ENCODE peak calls at places on chromosome 3, in four cellular contexts. W, L, F and R are unnamed samples.

GRCh38 chr3:53680026-53680425 is 166.2 kb downstream of the CHDH start:
- DNase-seq in W (no peak), L (peak), F (no peak), R (no peak)

GRCh38 chr3:196517142-196517808 is 2.1 kb upstream of the SMCO1 start:
- DNase-seq in W (no peak), L (no peak), F (no peak), R (no peak)

GRCh38 chr3:16240229-16241023 is 24.3 kb downstream of the DPH3 start:
- DNase-seq in W (no peak), L (no peak), F (peak), R (no peak)

GRCh38 chr3:114365268-114365667 is 71.4 kb downstream of the TIGIT start:
- DNase-seq in W (no peak), L (no peak), F (no peak), R (no peak)

GRCh38 chr3:113695818-113696645 is at the start of gene USF3:
- DNase-seq in W (peak), L (peak), F (peak), R (peak)

GRCh38 chr3:119395923-119396358 is 67.5 kb downstream of the TMEM39A start:
- DNase-seq in W (no peak), L (no peak), F (no peak), R (no peak)

GRCh38 chr3:64000446-64001055 is 22.7 kb downstream of the PSMD6 start:
- DNase-seq in W (no peak), L (no peak), F (no peak), R (no peak)

GRCh38 chr3:186831795-186832194 is 10.7 kb upstream of the ADIPOQ start:
- DNase-seq in W (no peak), L (no peak), F (no peak), R (no peak)

GRCh38 chr3:113890256-113890900 is 51.8 kb downstream of the GRAMD1C start:
- DNase-seq in W (no peak), L (no peak), F (peak), R (no peak)

GRCh38 chr3:44342191-44342790 is 3.7 kb downstream of the TCAIM start:
- DNase-seq in W (no peak), L (no peak), F (no peak), R (no peak)

GRCh38 chr3:52780298-52780585 is 2.8 kb downstream of the ITIH1 start:
- DNase-seq in W (no peak), L (no peak), F (no peak), R (no peak)

GRCh38 chr3:133863865-133864264 is 31.8 kb downstream of the RAB6B start:
- DNase-seq in W (no peak), L (no peak), F (no peak), R (peak)

GRCh38 chr3:38984731-38985130 is 67.0 kb downstream of the SCN11A start:
- DNase-seq in W (no peak), L (no peak), F (no peak), R (no peak)

GRCh38 chr3:157667493-157667892 is 164.3 kb upstream of the VEPH1 start:
- DNase-seq in W (no peak), L (no peak), F (no peak), R (no peak)

GRCh38 chr3:56624725-56625124 is 58.3 kb downstream of the TASOR start:
- DNase-seq in W (no peak), L (no peak), F (no peak), R (no peak)

GRCh38 chr3:60025071-60026055 is 975.5 kb upstream of the CFAP20DC start:
- DNase-seq in W (no peak), L (no peak), F (no peak), R (no peak)

GRCh38 chr3:196712514-196713413 is 587 bp downstream of the PIGX start:
- DNase-seq in W (peak), L (no peak), F (peak), R (peak)

GRCh38 chr3:16548721-16549120 is 35.2 kb upstream of the RFTN1 start:
- DNase-seq in W (no peak), L (no peak), F (no peak), R (no peak)

GRCh38 chr3:144585408-144585807 is 613.8 kb downstream of the DIPK2A start:
- DNase-seq in W (no peak), L (no peak), F (no peak), R (no peak)

GRCh38 chr3:110198717-110199587 is 861.6 kb upstream of the DPPA4 start:
- DNase-seq in W (peak), L (no peak), F (no peak), R (peak)

GRCh38 chr3:75332784-75333183 is 331.3 kb upstream of the FRG2C start:
- DNase-seq in W (no peak), L (no peak), F (no peak), R (no peak)

GRCh38 chr3:194711913-194712312 is 26.2 kb downstream of the FAM43A start:
- DNase-seq in W (no peak), L (no peak), F (peak), R (no peak)

GRCh38 chr3:102400142-102400541 is 34.7 kb upstream of the ZPLD1 start:
- DNase-seq in W (no peak), L (no peak), F (peak), R (no peak)

GRCh38 chr3:9691636-9692035 is 12.0 kb upstream of the CPNE9 start:
- DNase-seq in W (no peak), L (no peak), F (no peak), R (peak)

GRCh38 chr3:15768421-15769255 is 29.1 kb downstream of the ANKRD28 start:
- DNase-seq in W (no peak), L (no peak), F (peak), R (no peak)

GRCh38 chr3:189824629-189825312 is 193.6 kb downstream of the TP63 start:
- DNase-seq in W (no peak), L (no peak), F (peak), R (no peak)

GRCh38 chr3:37024820-37025405 is 31.6 kb downstream of the MLH1 start:
- DNase-seq in W (no peak), L (no peak), F (peak), R (no peak)

GRCh38 chr3:195556390-195556789 is 13.3 kb upstream of the PPP1R2 start:
- DNase-seq in W (no peak), L (no peak), F (peak), R (no peak)

GRCh38 chr3:37466660-37467359 is 292.4 kb upstream of the LRRFIP2 start:
- DNase-seq in W (no peak), L (no peak), F (no peak), R (no peak)

GRCh38 chr3:185655426-185656320 is 69.6 kb downstream of the SENP2 start:
- DNase-seq in W (no peak), L (no peak), F (no peak), R (no peak)

GRCh38 chr3:5232570-5232969 is 45.1 kb downstream of the EDEM1 start:
- DNase-seq in W (no peak), L (no peak), F (peak), R (no peak)
- TF ChIP-seq CTCF in W (no peak), L (no peak), F (no peak), R (no peak)

DNA sequence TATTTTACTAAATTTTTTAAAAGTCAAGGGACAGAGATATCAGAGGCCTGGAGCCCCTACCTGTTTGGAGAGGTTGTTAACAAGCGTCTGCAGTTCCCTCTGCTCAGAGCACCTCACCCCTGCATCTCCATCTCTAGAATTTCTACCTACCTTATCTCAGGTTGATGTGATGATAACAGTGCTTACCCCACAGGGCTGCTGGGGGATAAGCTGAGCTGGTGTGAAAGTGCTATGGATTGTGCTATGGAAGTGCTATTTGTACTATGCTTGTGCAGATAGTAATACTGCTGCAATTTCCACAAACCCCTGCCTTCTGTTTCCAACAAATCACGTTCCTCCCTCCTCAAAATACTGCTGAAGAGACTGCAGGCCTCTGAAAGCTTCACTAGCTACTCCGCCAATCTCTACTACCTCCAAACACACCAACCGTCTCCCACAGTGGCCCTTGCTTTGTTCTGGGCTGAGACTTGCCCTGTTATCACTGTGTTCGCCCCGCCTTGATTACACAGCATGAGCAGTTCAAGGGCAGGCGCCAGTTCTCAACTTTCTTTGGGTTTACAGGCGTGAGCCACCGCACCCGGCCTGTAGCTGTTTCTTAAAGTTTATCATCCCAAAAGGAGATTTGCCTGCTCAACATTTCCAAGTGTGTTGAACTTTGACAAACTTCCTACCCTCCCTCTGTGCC is 28.4 kb upstream of the PARL start:
- DNase-seq in W (no peak), L (no peak), F (no peak), R (peak)
- TF ChIP-seq CTCF in W (no peak), L (no peak), F (no peak), R (no peak)

GRCh38 chr3:131047582-131047981 is 20.9 kb downstream of the NEK11 start:
- DNase-seq in W (no peak), L (no peak), F (no peak), R (no peak)
- TF ChIP-seq CTCF in W (no peak), L (peak), F (no peak), R (no peak)

GRCh38 chr3:55476515-55476914 is 10.6 kb downstream of the WNT5A start:
- DNase-seq in W (no peak), L (no peak), F (no peak), R (no peak)

GRCh38 chr3:55471522-55472280 is 15.4 kb downstream of the WNT5A start:
- DNase-seq in W (no peak), L (no peak), F (no peak), R (no peak)

GRCh38 chr3:55473788-55474187 is 13.3 kb downstream of the WNT5A start:
- DNase-seq in W (no peak), L (no peak), F (no peak), R (no peak)

GRCh38 chr3:55471084-55471483 is 16.0 kb downstream of the WNT5A start:
- DNase-seq in W (no peak), L (no peak), F (no peak), R (no peak)

DNA sequence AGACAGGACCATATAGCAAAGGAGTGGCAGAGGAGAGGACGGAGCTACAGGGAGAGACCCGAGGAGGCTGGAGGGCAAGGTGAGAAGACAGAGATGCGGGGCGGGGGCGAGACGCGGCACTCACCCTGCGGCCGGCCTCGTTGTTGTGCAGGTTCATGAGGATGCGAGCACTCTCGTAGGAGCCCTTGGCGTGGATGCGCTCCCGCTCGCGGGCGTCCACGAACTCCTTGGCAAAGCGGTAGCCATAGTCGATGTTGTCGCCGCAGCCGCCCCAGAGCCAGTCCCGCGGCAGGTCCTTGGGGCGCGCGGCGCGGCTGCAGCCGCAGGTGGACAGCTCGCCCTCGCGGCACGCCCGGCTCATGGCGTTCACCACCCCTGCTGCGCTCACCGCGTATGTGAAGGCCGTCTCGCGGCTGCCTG is 12.9 kb downstream of the WNT5A start:
- DNase-seq in W (no peak), L (no peak), F (no peak), R (peak)
- TF ChIP-seq CTCF in W (no peak), L (no peak), F (no peak), R (no peak)

DNA sequence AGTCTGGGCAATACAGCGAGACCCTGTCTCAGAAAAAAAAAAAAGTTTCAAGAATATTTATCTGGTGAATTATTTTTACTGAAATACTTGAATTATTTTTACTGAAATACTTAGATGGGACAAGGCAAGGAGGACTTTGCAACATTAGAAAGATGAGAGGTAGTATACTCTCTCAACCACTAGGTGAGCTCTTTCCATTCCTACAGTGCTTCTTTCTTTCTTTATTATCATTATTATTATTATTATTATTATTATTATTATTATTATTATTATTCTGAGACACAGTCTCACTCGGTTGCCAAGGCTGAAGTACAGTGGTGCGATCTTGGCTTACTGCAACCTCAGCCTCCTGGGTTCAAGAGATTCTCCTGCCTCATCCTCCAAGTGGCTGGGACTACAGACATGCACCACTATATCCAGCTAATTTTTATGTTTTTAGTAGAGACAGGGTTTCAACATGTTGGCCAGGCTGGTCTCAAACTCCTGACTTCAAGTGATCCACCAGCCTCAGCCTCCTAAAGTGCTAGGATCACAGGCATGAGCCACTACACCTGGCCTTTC is 468.8 kb downstream of the MAGI1 start:
- DNase-seq in W (no peak), L (no peak), F (no peak), R (no peak)
- TF ChIP-seq CTCF in W (no peak), L (no peak), F (no peak), R (no peak)

GRCh38 chr3:66756468-66757036 is 241.6 kb upstream of the KBTBD8 start:
- DNase-seq in W (no peak), L (no peak), F (no peak), R (no peak)
- TF ChIP-seq CTCF in W (no peak), L (no peak), F (no peak), R (no peak)

DNA sequence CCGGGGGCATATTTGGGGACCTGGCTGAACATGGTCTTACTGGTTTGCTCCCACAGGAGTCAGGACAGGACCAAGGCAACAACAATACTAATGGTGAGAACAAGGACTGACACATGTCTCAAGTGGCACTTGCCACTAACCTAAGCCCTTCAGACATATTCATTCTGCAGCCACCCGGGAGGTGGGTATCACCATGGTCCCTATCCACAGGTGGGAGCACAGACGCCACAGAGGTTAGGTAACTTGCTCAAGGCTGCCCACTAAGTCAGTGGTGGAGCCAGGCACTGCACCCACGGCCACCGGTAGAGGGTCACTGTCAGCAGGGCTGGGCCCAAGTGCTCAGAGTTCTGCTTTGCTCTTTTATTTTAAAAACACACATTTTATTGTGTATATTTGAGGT is 29.8 kb upstream of the SLC41A3 start:
- DNase-seq in W (no peak), L (peak), F (peak), R (no peak)
- TF ChIP-seq CTCF in W (no peak), L (peak), F (no peak), R (no peak)

GRCh38 chr3:13027154-13027553 is 46.1 kb downstream of the IQSEC1 start:
- DNase-seq in W (no peak), L (no peak), F (peak), R (peak)
- TF ChIP-seq CTCF in W (no peak), L (no peak), F (no peak), R (no peak)